ENCODE peak calls at places on chromosomes 11 and 22, in seven cellular contexts. A is A549, B is neural progenitor cell, C is lower lobe of right lung, S is colonic mucosa, O is brain microvascular endothelial cell, V is glutamatergic neuron. G is an unnamed sample.

GRCh38 chr22:18044548-18045271 is 20.3 kb upstream of the MICAL3 start:
- DNase-seq in A (no peak), B (no peak), C (no peak), S (peak; percentile 50), O (peak; percentile 18), V (no peak), G (peak; percentile 86)

GRCh38 chr11:122754553-122755322 is 83.6 kb upstream of the CRTAM start:
- DNase-seq in A (no peak), B (peak; percentile 54), C (no peak), S (no peak), O (no peak), V (no peak), G (peak; percentile 50)

GRCh38 chr22:24930678-24931077 is 15.8 kb downstream of the LHFPL7 start:
- DNase-seq in A (no peak), B (no peak), C (no peak), S (no peak), O (no peak), V (no peak), G (no peak)

GRCh38 chr22:31139866-31140716 is at the start of gene PLA2G3:
- DNase-seq in A (no peak), B (peak; percentile 94), C (peak; percentile 91), S (peak; percentile 48), O (peak; percentile 51), V (peak; percentile 49), G (peak; percentile 84)

GRCh38 chr11:61879152-61879551 is 12.2 kb downstream of the FADS3 start:
- DNase-seq in A (no peak), B (no peak), C (no peak), S (no peak), O (no peak), V (no peak), G (no peak)

GRCh38 chr22:22685586-22685985 is 41.2 kb downstream of the GGTLC2 start:
- DNase-seq in A (no peak), B (no peak), C (no peak), S (no peak), O (no peak), V (no peak), G (no peak)

GRCh38 chr11:29018631-29019030 is 910.4 kb downstream of the METTL15 start:
- DNase-seq in A (peak; percentile 88), B (no peak), C (no peak), S (no peak), O (peak; percentile 90), V (no peak), G (peak; percentile 91)

GRCh38 chr22:41382098-41382578 is 396 bp downstream of the TEF start:
- DNase-seq in A (peak; percentile 29), B (peak; percentile 90), C (peak; percentile 81), S (peak; percentile 74), O (no peak), V (peak; percentile 87), G (peak; percentile 47)

GRCh38 chr11:69923641-69924307 is 104.6 kb upstream of the FGF3 start:
- DNase-seq in A (no peak), B (no peak), C (peak; percentile 21), S (no peak), O (no peak), V (peak; percentile 10), G (no peak)

GRCh38 chr11:86793307-86793706 is 7.0 kb upstream of the PRSS23 start:
- DNase-seq in A (no peak), B (no peak), C (no peak), S (no peak), O (no peak), V (no peak), G (no peak)

GRCh38 chr22:23061471-23062280 is 8.6 kb upstream of the GNAZ start:
- DNase-seq in A (no peak), B (no peak), C (peak; percentile 32), S (no peak), O (no peak), V (no peak), G (no peak)

GRCh38 chr22:46187862-46188261 is 37.5 kb downstream of the PPARA start:
- DNase-seq in A (no peak), B (no peak), C (no peak), S (no peak), O (no peak), V (no peak), G (peak; percentile 7)

GRCh38 chr11:103671143-103671651 is 365.2 kb upstream of the DDI1 start:
- DNase-seq in A (no peak), B (no peak), C (no peak), S (no peak), O (no peak), V (no peak), G (no peak)
- TF ChIP-seq CTCF in A (no peak), B (peak; percentile 13), C (no peak), S (no peak), O (peak; percentile 13), V (peak; percentile 28), G (no peak)

DNA sequence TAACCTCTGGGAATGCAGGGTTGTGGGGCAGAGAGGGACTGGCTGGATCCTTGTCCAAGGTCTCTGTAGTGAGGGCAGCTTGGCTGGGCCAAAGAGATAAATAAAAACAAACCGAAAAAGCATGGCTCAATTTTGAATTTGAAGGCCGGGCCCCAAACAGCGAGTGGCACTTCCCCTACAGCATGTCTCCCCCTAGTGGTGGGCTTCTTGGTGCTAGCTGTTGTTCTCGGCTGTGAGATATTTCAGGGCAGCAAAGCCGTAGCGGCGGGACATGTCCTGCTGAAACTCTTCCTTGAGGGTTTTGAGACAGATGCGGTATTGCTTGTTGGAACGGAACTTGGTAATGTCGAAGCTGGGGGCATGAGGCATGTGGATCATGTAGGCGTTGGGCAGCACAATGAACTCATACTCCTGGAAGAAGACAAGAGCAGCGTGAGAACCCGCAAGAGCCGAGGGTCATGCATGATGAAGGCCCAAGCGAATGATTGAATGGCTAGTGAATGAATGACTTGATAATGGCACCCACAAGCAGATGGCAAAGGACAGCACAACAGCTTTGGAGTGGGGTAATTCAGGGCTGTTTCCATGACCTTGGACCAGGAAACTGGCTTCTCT is 216.1 kb upstream of the SYN3 start:
- DNase-seq in A (peak; percentile 22), B (peak; percentile 70), C (no peak), S (peak; percentile 37), O (no peak), V (peak; percentile 38), G (peak; percentile 6)
- TF ChIP-seq CTCF in A (no peak), B (peak; percentile 77), C (peak; percentile 37), S (peak; percentile 26), O (peak; percentile 59), V (peak; percentile 70), G (peak; percentile 50)

GRCh38 chr11:114271316-114271715 is 24.9 kb upstream of the NNMT start:
- DNase-seq in A (no peak), B (no peak), C (no peak), S (no peak), O (no peak), V (no peak), G (no peak)
- TF ChIP-seq CTCF in A (no peak), B (no peak), C (no peak), S (no peak), O (no peak), V (no peak), G (no peak)

GRCh38 chr11:3052567-3052966 is 4.7 kb downstream of the CARS1 start:
- DNase-seq in A (no peak), B (no peak), C (no peak), S (no peak), O (no peak), V (no peak), G (no peak)

GRCh38 chr11:3049430-3050243 is 7.6 kb downstream of the CARS1 start:
- DNase-seq in A (peak; percentile 77), B (no peak), C (peak; percentile 67), S (peak; percentile 60), O (peak; percentile 93), V (no peak), G (peak; percentile 98)

GRCh38 chr11:3050386-3051325 is 6.6 kb downstream of the CARS1 start:
- DNase-seq in A (no peak), B (no peak), C (no peak), S (no peak), O (no peak), V (no peak), G (no peak)

GRCh38 chr11:3052109-3052479 is 5.1 kb downstream of the CARS1 start:
- DNase-seq in A (no peak), B (no peak), C (no peak), S (no peak), O (no peak), V (peak; percentile 34), G (no peak)

GRCh38 chr11:3051435-3052108 is 5.7 kb downstream of the CARS1 start:
- DNase-seq in A (no peak), B (no peak), C (no peak), S (no peak), O (no peak), V (no peak), G (peak; percentile 37)
- TF ChIP-seq CTCF in A (no peak), B (no peak), C (no peak), S (no peak), O (peak; percentile 59), V (no peak), G (peak; percentile 55)